ENCODE peak calls at places on chromosomes 13 and 19, in eight cellular contexts. One of them, this sample, is unnamed.

GRCh38 chr13:112486386-112487126 is 101.4 kb downstream of the TUBGCP3 start:
- DNase-seq in activated CD4-positive, alpha-beta T cell treated with anti-CD3 and anti-CD28 coated beads, Interleukin-2, amount 10 ng/mL, durations not matched to agents 7 days and 5 days: no peak
- DNase-seq in dermis blood vessel endothelial cell: no peak
- DNase-seq in lower lobe of right lung: no peak
- DNase-seq in GM12865: no peak
- DNase-seq in uterus: no peak
- DNase-seq in SK-N-SH: no peak
- DNase-seq in NCI-H1436 treated with DMSO at 0.1 percent for 48 hours: no peak
- DNase-seq in this sample: no peak

GRCh38 chr19:18194554-18195238 is 1.7 kb downstream of the MPV17L2 start:
- DNase-seq in activated CD4-positive, alpha-beta T cell treated with anti-CD3 and anti-CD28 coated beads, Interleukin-2, amount 10 ng/mL, durations not matched to agents 7 days and 5 days: peak
- DNase-seq in dermis blood vessel endothelial cell: peak
- DNase-seq in lower lobe of right lung: no peak
- DNase-seq in GM12865: peak
- DNase-seq in uterus: peak
- DNase-seq in SK-N-SH: peak
- DNase-seq in NCI-H1436 treated with DMSO at 0.1 percent for 48 hours: no peak
- DNase-seq in this sample: no peak

GRCh38 chr19:7139095-7139494 is 69.6 kb downstream of the ZNF557 start:
- DNase-seq in activated CD4-positive, alpha-beta T cell treated with anti-CD3 and anti-CD28 coated beads, Interleukin-2, amount 10 ng/mL, durations not matched to agents 7 days and 5 days: no peak
- DNase-seq in dermis blood vessel endothelial cell: no peak
- DNase-seq in lower lobe of right lung: no peak
- DNase-seq in GM12865: no peak
- DNase-seq in uterus: no peak
- DNase-seq in SK-N-SH: no peak
- DNase-seq in NCI-H1436 treated with DMSO at 0.1 percent for 48 hours: no peak
- DNase-seq in this sample: no peak

GRCh38 chr19:9793051-9793591 is 24.6 kb upstream of the ZNF846 start:
- DNase-seq in activated CD4-positive, alpha-beta T cell treated with anti-CD3 and anti-CD28 coated beads, Interleukin-2, amount 10 ng/mL, durations not matched to agents 7 days and 5 days: peak
- DNase-seq in dermis blood vessel endothelial cell: peak
- DNase-seq in lower lobe of right lung: peak
- DNase-seq in GM12865: peak
- DNase-seq in uterus: no peak
- DNase-seq in SK-N-SH: no peak
- DNase-seq in NCI-H1436 treated with DMSO at 0.1 percent for 48 hours: no peak
- DNase-seq in this sample: no peak

GRCh38 chr19:55426042-55426441 is 17.1 kb downstream of the SHISA7 start:
- DNase-seq in activated CD4-positive, alpha-beta T cell treated with anti-CD3 and anti-CD28 coated beads, Interleukin-2, amount 10 ng/mL, durations not matched to agents 7 days and 5 days: no peak
- DNase-seq in dermis blood vessel endothelial cell: no peak
- DNase-seq in lower lobe of right lung: no peak
- DNase-seq in GM12865: no peak
- DNase-seq in uterus: no peak
- DNase-seq in SK-N-SH: no peak
- DNase-seq in NCI-H1436 treated with DMSO at 0.1 percent for 48 hours: no peak
- DNase-seq in this sample: no peak

GRCh38 chr13:99960663-99961440 is 10.7 kb downstream of the ZIC5 start:
- DNase-seq in activated CD4-positive, alpha-beta T cell treated with anti-CD3 and anti-CD28 coated beads, Interleukin-2, amount 10 ng/mL, durations not matched to agents 7 days and 5 days: no peak
- DNase-seq in dermis blood vessel endothelial cell: no peak
- DNase-seq in lower lobe of right lung: no peak
- DNase-seq in GM12865: no peak
- DNase-seq in uterus: no peak
- DNase-seq in SK-N-SH: no peak
- DNase-seq in NCI-H1436 treated with DMSO at 0.1 percent for 48 hours: no peak
- DNase-seq in this sample: no peak

GRCh38 chr19:19600793-19601346 is 17.6 kb downstream of the PBX4 start:
- DNase-seq in activated CD4-positive, alpha-beta T cell treated with anti-CD3 and anti-CD28 coated beads, Interleukin-2, amount 10 ng/mL, durations not matched to agents 7 days and 5 days: no peak
- DNase-seq in dermis blood vessel endothelial cell: no peak
- DNase-seq in lower lobe of right lung: no peak
- DNase-seq in GM12865: peak
- DNase-seq in uterus: no peak
- DNase-seq in SK-N-SH: no peak
- DNase-seq in NCI-H1436 treated with DMSO at 0.1 percent for 48 hours: no peak
- DNase-seq in this sample: no peak

GRCh38 chr19:371501-372160 is 27.0 kb upstream of the MIER2 start:
- DNase-seq in activated CD4-positive, alpha-beta T cell treated with anti-CD3 and anti-CD28 coated beads, Interleukin-2, amount 10 ng/mL, durations not matched to agents 7 days and 5 days: no peak
- DNase-seq in dermis blood vessel endothelial cell: no peak
- DNase-seq in lower lobe of right lung: no peak
- DNase-seq in GM12865: no peak
- DNase-seq in uterus: no peak
- DNase-seq in SK-N-SH: peak
- DNase-seq in NCI-H1436 treated with DMSO at 0.1 percent for 48 hours: no peak
- DNase-seq in this sample: no peak

GRCh38 chr19:15897738-15898276 is at the start of gene CYP4F2:
- DNase-seq in activated CD4-positive, alpha-beta T cell treated with anti-CD3 and anti-CD28 coated beads, Interleukin-2, amount 10 ng/mL, durations not matched to agents 7 days and 5 days: no peak
- DNase-seq in dermis blood vessel endothelial cell: no peak
- DNase-seq in lower lobe of right lung: no peak
- DNase-seq in GM12865: no peak
- DNase-seq in uterus: no peak
- DNase-seq in SK-N-SH: peak
- DNase-seq in NCI-H1436 treated with DMSO at 0.1 percent for 48 hours: no peak
- DNase-seq in this sample: no peak

GRCh38 chr13:66835040-66835628 is 395.0 kb downstream of the PCDH9 start:
- DNase-seq in activated CD4-positive, alpha-beta T cell treated with anti-CD3 and anti-CD28 coated beads, Interleukin-2, amount 10 ng/mL, durations not matched to agents 7 days and 5 days: no peak
- DNase-seq in dermis blood vessel endothelial cell: peak
- DNase-seq in lower lobe of right lung: no peak
- DNase-seq in GM12865: no peak
- DNase-seq in uterus: peak
- DNase-seq in SK-N-SH: peak
- DNase-seq in NCI-H1436 treated with DMSO at 0.1 percent for 48 hours: no peak
- DNase-seq in this sample: no peak

GRCh38 chr19:55305491-55305890 is 19.6 kb downstream of the TMEM150B start:
- DNase-seq in activated CD4-positive, alpha-beta T cell treated with anti-CD3 and anti-CD28 coated beads, Interleukin-2, amount 10 ng/mL, durations not matched to agents 7 days and 5 days: peak
- DNase-seq in dermis blood vessel endothelial cell: peak
- DNase-seq in lower lobe of right lung: no peak
- DNase-seq in GM12865: peak
- DNase-seq in uterus: peak
- DNase-seq in SK-N-SH: peak
- DNase-seq in NCI-H1436 treated with DMSO at 0.1 percent for 48 hours: no peak
- DNase-seq in this sample: peak

GRCh38 chr13:79246575-79246949 is 159.5 kb downstream of the RBM26 start:
- DNase-seq in activated CD4-positive, alpha-beta T cell treated with anti-CD3 and anti-CD28 coated beads, Interleukin-2, amount 10 ng/mL, durations not matched to agents 7 days and 5 days: no peak
- DNase-seq in dermis blood vessel endothelial cell: no peak
- DNase-seq in lower lobe of right lung: no peak
- DNase-seq in GM12865: peak
- DNase-seq in uterus: no peak
- DNase-seq in SK-N-SH: no peak
- DNase-seq in NCI-H1436 treated with DMSO at 0.1 percent for 48 hours: no peak
- DNase-seq in this sample: no peak

This sample was measured in immature natural killer cell.